ENCODE peak calls at places on chromosomes 11 and 22, in four cellular contexts. Z is GM12878, N is HepG2, P is K562. Q is an unnamed sample.
A peak's percentile ranks its signal among the peaks of the same experiment; 100 is the strongest.

GRCh38 chr11:72373163-72373562 is 61.2 kb downstream of the CLPB start:
- DNase-seq in N (no peak), P (no peak), Z (no peak), Q (no peak)

GRCh38 chr11:118224512-118225180 is at the start of gene JAML:
- DNase-seq in Z (no peak), P (no peak), N (no peak), Q (no peak)

GRCh38 chr11:95089620-95090542 is at the start of gene ENDOD1:
- DNase-seq in N (peak; percentile 57), P (peak; percentile 89), Z (no peak), Q (peak; percentile 83)

GRCh38 chr11:124569697-124570096 is at the start of gene OR8A1:
- DNase-seq in N (no peak), P (no peak), Z (no peak), Q (no peak)

GRCh38 chr11:1763796-1764661 is at the start of gene CTSD:
- DNase-seq in N (peak; percentile 65), Z (no peak), P (peak; percentile 98), Q (peak; percentile 96)

GRCh38 chr11:15806217-15806616 is 550.1 kb downstream of the SOX6 start:
- DNase-seq in Z (no peak), P (no peak), N (no peak), Q (no peak)

GRCh38 chr11:12110714-12111481 is 508 bp downstream of the MICAL2 start:
- DNase-seq in N (no peak), Z (no peak), P (no peak), Q (no peak)

GRCh38 chr11:6458352-6458751 is 15.4 kb downstream of the TRIM3 start:
- DNase-seq in N (no peak), P (no peak), Z (no peak), Q (no peak)

GRCh38 chr22:31230871-31231621 is 18.9 kb downstream of the LIMK2 start:
- DNase-seq in Z (no peak), N (peak; percentile 83), P (peak; percentile 24), Q (no peak)

GRCh38 chr11:120735035-120735434 is 223.5 kb downstream of the GRIK4 start:
- DNase-seq in Z (no peak), N (no peak), P (no peak), Q (no peak)

GRCh38 chr11:47327025-47327424 is 25.5 kb downstream of the MYBPC3 start:
- DNase-seq in P (no peak), Z (no peak), N (no peak), Q (no peak)

GRCh38 chr11:44110231-44110679 is 14.8 kb downstream of the EXT2 start:
- DNase-seq in P (peak; percentile 62), N (peak; percentile 47), Z (no peak), Q (peak; percentile 71)

GRCh38 chr11:100752371-100753073 is 65.4 kb downstream of the ARHGAP42 start:
- DNase-seq in N (no peak), P (no peak), Z (no peak), Q (no peak)

GRCh38 chr11:10696797-10697620 is 3.5 kb upstream of the IRAG1 start:
- DNase-seq in Z (no peak), P (no peak), N (no peak), Q (no peak)

GRCh38 chr11:74171630-74172465 is 759 bp downstream of the PPME1 start:
- DNase-seq in P (no peak), Z (no peak), N (no peak), Q (no peak)

GRCh38 chr22:17903564-17904295 is 120.6 kb downstream of the MICAL3 start:
- DNase-seq in P (no peak), Z (no peak), N (no peak), Q (peak; percentile 54)
- TF ChIP-seq CHD2 in P (no peak), Z (no peak), N (no peak), Q (no peak)

DNA sequence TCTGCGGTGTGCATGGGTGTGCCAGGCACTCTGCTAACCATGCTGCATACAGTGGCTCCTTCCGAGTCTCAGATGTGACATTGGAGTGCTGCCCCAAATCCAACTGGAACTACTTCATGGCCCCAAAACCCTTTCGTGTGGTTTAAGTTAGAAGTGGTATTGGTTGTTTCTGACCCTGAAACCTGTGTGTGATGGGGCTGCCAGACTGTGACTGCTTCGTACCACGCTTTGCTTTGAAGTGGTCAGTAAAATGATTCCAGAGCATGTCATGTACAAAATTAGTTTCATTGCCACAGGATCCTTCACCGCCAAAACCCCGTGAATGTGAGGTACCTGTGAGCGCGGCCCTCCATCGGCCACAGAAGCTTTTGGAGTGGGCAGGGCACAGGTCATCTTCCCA is 142.2 kb downstream of the WNT7B start:
- DNase-seq in Z (no peak), P (no peak), N (no peak), Q (no peak)
- TF ChIP-seq CBX5 in Z (no peak), P (no peak), N (no peak), Q (no peak)

GRCh38 chr22:38202437-38203089 is 769 bp downstream of the MAFF start:
- DNase-seq in Z (no peak), P (no peak), N (peak; percentile 50), Q (peak; percentile 74)
- TF ChIP-seq CHD2 in Z (no peak), P (no peak), N (no peak), Q (no peak)

DNA sequence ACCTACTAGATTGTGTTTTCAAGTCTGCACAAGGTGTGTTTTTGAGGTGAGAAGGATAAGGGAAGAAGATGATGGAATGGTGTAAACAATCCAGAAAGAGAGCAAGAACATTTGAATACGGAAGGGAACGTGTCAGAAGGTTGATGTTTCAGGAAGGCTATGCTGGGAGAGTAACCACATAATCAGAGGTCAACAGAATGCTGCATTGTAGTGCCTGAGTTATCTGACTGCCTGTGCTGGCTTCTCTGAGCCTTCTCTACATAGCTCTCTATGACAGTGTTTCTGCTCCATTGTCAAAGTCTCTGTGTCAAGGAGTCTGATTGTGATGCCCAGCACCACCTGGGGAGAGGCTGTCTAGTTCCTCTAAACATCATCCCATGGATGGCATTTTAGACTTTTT is 74.1 kb downstream of the CYB5R2 start:
- DNase-seq in N (no peak), P (no peak), Z (no peak), Q (no peak)
- TF ChIP-seq CBX5 in N (no peak), P (no peak), Z (no peak), Q (no peak)